ENCODE peak calls at places on chromosomes 6 and 20, in five cellular contexts. I is GM12878, E is HepG2, T is K562, Q is upper lobe of left lung. V is an unnamed sample. For H3K36me3, the result is how much of the 10 kb centered on the place peaks cover.

GRCh38 chr6:43103253-43103876 is 27.3 kb downstream of the PTK7 start:
- ATAC-seq in I (no peak), E (no peak), T (no peak), Q (no peak), V (no peak)

GRCh38 chr20:31494131-31494530 is 19.0 kb downstream of the REM1 start:
- ATAC-seq in I (no peak), E (peak), T (peak), Q (no peak), V (no peak)

GRCh38 chr20:50712771-50713676 is 18.4 kb upstream of the PARD6B start:
- ATAC-seq in I (no peak), E (no peak), T (no peak), Q (peak), V (no peak)

GRCh38 chr6:446418-447366 is 55.1 kb downstream of the IRF4 start:
- ATAC-seq in I (peak), E (no peak), T (peak), Q (no peak), V (no peak)

GRCh38 chr20:14219801-14220461 is 117.5 kb downstream of the FLRT3 start:
- ATAC-seq in I (no peak), E (peak), T (no peak), Q (no peak), V (no peak)

GRCh38 chr20:1720845-1721475 is 63.4 kb upstream of the SIRPG start:
- ATAC-seq in I (peak), E (no peak), T (no peak), Q (no peak), V (no peak)

GRCh38 chr6:109722564-109723254 is 31.6 kb downstream of the FIG4 start:
- ATAC-seq in I (no peak), E (no peak), T (no peak), Q (no peak), V (no peak)

GRCh38 chr6:124958149-124958548 is 4.1 kb upstream of the RNF217 start:
- ATAC-seq in I (no peak), E (no peak), T (no peak), Q (no peak), V (no peak)

GRCh38 chr20:17598013-17598550 is 28.2 kb downstream of the DSTN start:
- ATAC-seq in I (no peak), E (no peak), T (no peak), Q (no peak), V (no peak)

GRCh38 chr6:43887906-43888683 is 118.1 kb downstream of the VEGFA start:
- ATAC-seq in I (no peak), E (no peak), T (peak), Q (no peak), V (no peak)

GRCh38 chr20:38013891-38014290 is 19.4 kb downstream of the TTI1 start:
- ATAC-seq in I (no peak), E (no peak), T (no peak), Q (no peak), V (no peak)

GRCh38 chr6:40286027-40286426 is 301.1 kb downstream of the LRFN2 start:
- ATAC-seq in I (no peak), E (no peak), T (no peak), Q (no peak), V (no peak)

GRCh38 chr20:15857131-15857784 is 716.0 kb downstream of the KIF16B start:
- ATAC-seq in I (peak), E (no peak), T (no peak), Q (no peak), V (no peak)

GRCh38 chr6:89035252-89036106 is 45.1 kb upstream of the PNRC1 start:
- ATAC-seq in I (no peak), E (peak), T (peak), Q (peak), V (peak)
- TF ChIP-seq EP300 in I (no peak), E (peak), T (peak), Q (peak), V (peak)

GRCh38 chr6:127291495-127291894 is 24.8 kb downstream of the RNF146 start:
- ATAC-seq in I (peak), E (no peak), T (no peak), Q (no peak), V (no peak)

GRCh38 chr6:127289934-127290333 is 23.3 kb downstream of the RNF146 start:
- ATAC-seq in I (no peak), E (no peak), T (no peak), Q (peak), V (no peak)

GRCh38 chr6:127288705-127289104 is 22.0 kb downstream of the RNF146 start:
- ATAC-seq in I (peak), E (no peak), T (no peak), Q (no peak), V (no peak)

GRCh38 chr6:127290391-127290963 is 23.8 kb downstream of the RNF146 start:
- ATAC-seq in I (peak), E (no peak), T (no peak), Q (no peak), V (no peak)
- H3K36me3 ChIP-seq in I (under half), E (under half), T (half or more), Q (under half), V (under half)

GRCh38 chr6:47252636-47253035 is 57.1 kb downstream of the TNFRSF21 start:
- ATAC-seq in I (no peak), E (no peak), T (peak), Q (no peak), V (no peak)
- TF ChIP-seq CTCF in I (no peak), E (no peak), T (peak), Q (no peak), V (no peak)

GRCh38 chr6:35722121-35722761 is 14.6 kb upstream of the ARMC12 start:
- ATAC-seq in I (no peak), E (peak), T (no peak), Q (no peak), V (no peak)
- TF ChIP-seq EP300 in I (no peak), E (no peak), T (no peak), Q (peak), V (peak)

GRCh38 chr6:30192076-30192475 is 21.1 kb downstream of the TRIM26 start:
- ATAC-seq in I (no peak), E (no peak), T (no peak), Q (no peak), V (no peak)
- H3K36me3 ChIP-seq in I (under half), E (half or more), T (under half), Q (under half), V (half or more)

GRCh38 chr6:31272431-31272830 is 539 bp upstream of the HLA-C start:
- ATAC-seq in I (peak), E (peak), T (no peak), Q (peak), V (no peak)

GRCh38 chr6:31267504-31268371 is 4.2 kb downstream of the HLA-C start:
- ATAC-seq in I (no peak), E (no peak), T (no peak), Q (no peak), V (no peak)

GRCh38 chr6:31272856-31273626 is 1.1 kb upstream of the HLA-C start:
- ATAC-seq in I (peak), E (peak), T (no peak), Q (no peak), V (no peak)

GRCh38 chr6:31270788-31271640 is 878 bp downstream of the HLA-C start:
- ATAC-seq in I (peak), E (peak), T (peak), Q (peak), V (peak)

DNA sequence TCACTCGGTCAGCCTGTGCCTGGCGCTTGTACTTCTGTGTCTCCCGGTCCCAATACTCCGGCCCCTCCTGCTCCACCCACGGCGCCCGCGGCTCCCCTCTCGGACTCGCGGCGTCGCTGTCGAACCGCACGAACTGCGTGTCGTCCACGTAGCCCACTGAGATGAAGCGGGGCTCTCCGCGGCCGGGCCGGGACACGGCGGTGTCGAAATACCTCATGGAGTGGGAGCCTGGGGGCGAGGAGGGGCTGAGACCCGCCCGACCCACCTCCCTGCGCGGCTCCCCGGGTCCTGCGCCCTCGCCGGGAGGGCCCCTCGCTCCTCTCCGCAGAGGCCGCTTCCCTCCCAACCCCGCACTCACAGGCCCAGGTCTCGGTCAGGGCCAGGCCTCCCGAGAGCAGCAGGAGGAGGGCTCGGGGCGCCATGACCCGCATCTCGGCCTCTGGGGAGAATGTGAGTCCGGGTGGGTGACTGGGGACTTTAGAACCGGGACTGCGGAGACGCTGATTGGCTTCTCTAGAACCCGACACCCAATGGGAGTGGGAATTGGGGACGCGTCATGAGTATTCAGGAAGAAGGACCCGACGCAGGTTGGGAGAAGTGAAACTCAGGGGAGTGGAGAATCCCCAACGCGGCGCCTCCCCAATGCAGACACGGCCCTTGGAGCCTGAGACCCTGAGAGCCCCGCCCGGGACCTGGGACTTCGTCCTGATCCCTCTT is at the start of gene HLA-C:
- ATAC-seq in I (peak), E (peak), T (peak), Q (peak), V (peak)
- TF ChIP-seq CTCF in I (no peak), E (no peak), T (peak), Q (no peak), V (peak)

V was measured in gastroesophageal sphincter.